ENCODE peak calls at places on chromosomes 3 and 15, in seven cellular contexts. M, D, Z, T, O, H and I are unnamed samples.

GRCh38 chr3:155853214-155854146 is 747 bp downstream of the SLC33A1 start:
- DNase-seq in Z (no peak), T (peak), H (peak), M (peak), D (no peak), O (no peak), I (peak)

GRCh38 chr15:69357773-69358765 is 56.1 kb upstream of the KIF23 start:
- DNase-seq in Z (no peak), D (no peak), H (no peak), M (peak), O (no peak), T (no peak), I (peak)

GRCh38 chr3:127799476-127800222 is 22.7 kb downstream of the MGLL start:
- DNase-seq in T (no peak), D (no peak), Z (no peak), H (no peak), O (no peak), M (no peak), I (peak)

GRCh38 chr3:74066456-74066855 is 441.7 kb upstream of the PDZRN3 start:
- DNase-seq in M (no peak), D (no peak), T (no peak), H (no peak), Z (no peak), O (no peak), I (no peak)

GRCh38 chr3:134328147-134328591 is 46.1 kb downstream of the AMOTL2 start:
- DNase-seq in M (no peak), O (no peak), T (no peak), D (peak), Z (peak), H (no peak), I (peak)

GRCh38 chr3:45125550-45126026 is 20.6 kb downstream of the CDCP1 start:
- DNase-seq in M (no peak), D (no peak), H (peak), Z (no peak), T (no peak), O (no peak), I (no peak)

GRCh38 chr3:194072097-194072428 is 63.9 kb upstream of the HES1 start:
- DNase-seq in O (no peak), Z (no peak), H (no peak), M (no peak), T (no peak), D (no peak), I (no peak)

GRCh38 chr3:189186093-189186492 is 14.3 kb downstream of the TPRG1 start:
- DNase-seq in T (no peak), Z (no peak), D (no peak), H (peak), O (no peak), M (no peak), I (peak)

GRCh38 chr3:41419809-41420208 is 220.5 kb downstream of the CTNNB1 start:
- DNase-seq in H (no peak), D (no peak), Z (no peak), M (no peak), O (no peak), T (no peak), I (no peak)

GRCh38 chr15:26921433-26921832 is 49.5 kb upstream of the GABRG3 start:
- DNase-seq in M (no peak), O (no peak), Z (no peak), T (no peak), D (no peak), H (no peak), I (no peak)

GRCh38 chr3:17740703-17741102 is 1.7 kb downstream of the TBC1D5 start:
- DNase-seq in M (peak), D (no peak), H (no peak), T (no peak), O (no peak), Z (no peak), I (peak)

GRCh38 chr3:484302-484701 is 287.7 kb downstream of the CHL1 start:
- DNase-seq in T (no peak), Z (no peak), M (no peak), H (no peak), O (no peak), D (no peak), I (no peak)

GRCh38 chr3:192299921-192300320 is 427.4 kb downstream of the FGF12 start:
- DNase-seq in M (no peak), O (no peak), T (no peak), Z (no peak), D (no peak), H (no peak), I (no peak)

GRCh38 chr3:33989229-33989628 is 190.8 kb downstream of the PDCD6IP start:
- DNase-seq in M (no peak), O (no peak), H (no peak), D (no peak), Z (no peak), T (peak), I (no peak)

GRCh38 chr3:45640091-45640507 is 45.5 kb downstream of the LIMD1 start:
- DNase-seq in H (no peak), M (no peak), O (no peak), Z (no peak), T (no peak), D (no peak), I (no peak)

DNA sequence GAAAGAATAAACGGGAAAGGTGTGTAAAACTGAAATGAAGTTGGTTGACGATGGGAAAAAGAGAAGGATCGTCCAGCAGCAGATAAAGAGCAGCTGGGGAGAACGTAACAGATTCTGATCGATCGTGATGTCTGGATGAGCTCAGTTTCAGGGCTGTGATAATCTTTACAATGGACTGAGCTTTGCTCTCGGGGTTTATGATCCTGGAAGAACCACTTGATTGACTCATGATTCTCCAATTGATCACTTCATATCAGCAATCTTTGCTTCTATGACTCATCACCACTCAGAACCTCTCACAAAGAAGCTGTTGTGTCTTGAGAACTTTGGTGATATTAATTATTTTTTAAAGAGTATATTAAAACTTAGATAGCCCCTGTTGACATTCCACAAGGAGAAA is 690.7 kb downstream of the TUSC7 start:
- DNase-seq in M (no peak), D (no peak), O (no peak), H (no peak), T (no peak), Z (no peak), I (no peak)
- H3K4me3 ChIP-seq in M (no peak), D (no peak), O (no peak), H (no peak), T (peak), Z (no peak), I (no peak)

GRCh38 chr15:40054746-40055575 is 16.0 kb upstream of the SRP14 start:
- DNase-seq in M (no peak), D (no peak), H (no peak), Z (no peak), T (no peak), O (no peak), I (no peak)
- H3K4me3 ChIP-seq in M (no peak), D (no peak), H (no peak), Z (no peak), T (no peak), O (no peak), I (no peak)

DNA sequence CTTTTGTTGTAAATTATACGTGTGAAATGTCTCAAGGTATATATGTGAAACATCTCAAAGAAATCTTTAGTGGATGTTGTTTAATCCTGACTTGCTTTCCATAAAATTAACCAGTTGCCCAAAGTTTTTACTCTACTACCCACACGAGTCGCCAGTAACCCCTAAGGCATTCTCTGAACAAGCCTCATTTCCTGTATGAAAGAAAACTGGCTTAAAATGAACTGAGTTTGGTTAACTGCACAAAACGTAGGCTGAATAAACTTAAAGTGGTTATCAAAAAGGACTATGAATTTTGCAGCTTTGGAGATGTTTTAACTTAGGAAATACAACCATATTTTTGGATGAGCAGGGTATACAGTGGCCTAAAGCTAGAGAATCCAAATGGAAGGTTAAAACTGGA is 2.7 kb upstream of the APPL1 start:
- DNase-seq in T (no peak), O (no peak), Z (no peak), H (no peak), M (no peak), D (no peak), I (peak)
- H3K4me3 ChIP-seq in T (no peak), O (no peak), Z (no peak), H (no peak), M (no peak), D (no peak), I (no peak)

GRCh38 chr15:51093865-51094605 is 671 bp downstream of the TNFAIP8L3 start:
- DNase-seq in T (peak), Z (no peak), H (no peak), O (no peak), D (no peak), M (peak), I (peak)
- H3K4me3 ChIP-seq in T (peak), Z (peak), H (peak), O (peak), D (peak), M (peak), I (peak)

GRCh38 chr15:98734472-98735284 is 86.3 kb downstream of the IGF1R start:
- DNase-seq in M (no peak), O (no peak), H (no peak), T (no peak), Z (no peak), D (no peak), I (no peak)
- H3K4me3 ChIP-seq in M (no peak), O (no peak), H (no peak), T (no peak), Z (no peak), D (no peak), I (no peak)

GRCh38 chr3:185341616-185342457 is 21.1 kb upstream of the MAP3K13 start:
- DNase-seq in H (no peak), Z (no peak), D (no peak), M (no peak), O (no peak), T (no peak), I (no peak)

GRCh38 chr3:185351371-185351770 is 11.6 kb upstream of the MAP3K13 start:
- DNase-seq in O (no peak), M (no peak), H (no peak), D (no peak), Z (no peak), T (no peak), I (no peak)

GRCh38 chr3:185350841-185351240 is 12.1 kb upstream of the MAP3K13 start:
- DNase-seq in Z (no peak), D (no peak), H (no peak), T (no peak), M (no peak), O (no peak), I (no peak)

GRCh38 chr3:185342458-185343169 is 20.3 kb upstream of the MAP3K13 start:
- DNase-seq in H (no peak), D (no peak), O (no peak), Z (no peak), T (no peak), M (no peak), I (no peak)

GRCh38 chr3:185347392-185347791 is 15.5 kb upstream of the MAP3K13 start:
- DNase-seq in Z (no peak), M (no peak), O (no peak), T (no peak), D (no peak), H (no peak), I (no peak)
- H3K4me3 ChIP-seq in Z (no peak), M (no peak), O (no peak), T (no peak), D (no peak), H (no peak), I (no peak)

DNA sequence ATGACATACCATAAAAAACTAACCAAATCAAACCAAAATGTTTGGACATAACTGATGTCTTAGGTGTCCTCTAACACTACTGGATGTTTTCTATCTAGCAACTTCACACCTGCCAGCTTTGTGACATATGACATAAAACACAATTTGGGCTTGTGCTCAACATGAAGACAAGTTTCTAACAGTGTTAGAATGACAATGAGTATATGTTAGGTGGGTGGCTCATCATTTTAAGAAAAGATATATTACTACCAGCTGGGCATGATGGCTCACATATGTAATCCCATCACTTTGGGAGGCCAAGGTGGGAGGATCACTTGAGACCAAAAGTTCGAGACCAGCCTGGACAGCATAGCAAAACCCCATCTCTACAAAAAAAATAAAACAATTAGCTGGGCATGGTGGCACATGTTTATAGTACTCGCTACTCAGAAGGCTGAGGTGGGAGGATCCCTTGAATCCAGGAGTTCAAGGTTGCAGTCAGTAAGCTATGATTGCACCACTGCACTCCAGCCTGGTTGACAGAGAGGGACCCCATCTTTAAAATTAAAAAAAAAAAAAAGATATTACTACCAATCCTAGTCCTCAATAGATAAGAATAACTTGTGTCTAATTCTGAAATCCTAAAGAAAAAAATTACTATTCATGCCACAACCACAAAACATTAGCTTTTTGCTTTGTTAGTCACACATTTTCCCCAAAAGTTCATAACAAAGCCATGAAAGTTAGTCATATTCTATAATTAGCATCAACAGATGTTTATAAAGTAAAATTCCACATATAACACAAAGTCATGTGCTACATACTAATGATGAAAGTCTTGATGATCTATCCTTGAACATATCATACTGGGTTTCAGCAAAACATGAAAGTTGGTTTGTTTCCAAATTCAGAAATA is 59.9 kb downstream of the LRRFIP2 start:
- DNase-seq in O (no peak), T (no peak), M (no peak), Z (no peak), D (peak), H (no peak), I (peak)
- H3K4me3 ChIP-seq in O (no peak), T (no peak), M (no peak), Z (no peak), D (no peak), H (no peak), I (no peak)

GRCh38 chr3:4778119-4778518 is 201.1 kb upstream of the BHLHE40 start:
- DNase-seq in H (no peak), O (no peak), Z (no peak), T (no peak), M (no peak), D (no peak), I (no peak)

GRCh38 chr3:4774531-4774930 is 204.7 kb upstream of the BHLHE40 start:
- DNase-seq in D (no peak), Z (no peak), M (no peak), T (no peak), H (no peak), O (no peak), I (no peak)

GRCh38 chr3:4778740-4779139 is 200.5 kb upstream of the BHLHE40 start:
- DNase-seq in H (no peak), D (no peak), O (no peak), Z (no peak), T (no peak), M (no peak), I (no peak)

GRCh38 chr3:4776980-4777581 is 202.2 kb upstream of the BHLHE40 start:
- DNase-seq in Z (no peak), D (peak), M (peak), T (no peak), H (no peak), O (no peak), I (peak)

DNA sequence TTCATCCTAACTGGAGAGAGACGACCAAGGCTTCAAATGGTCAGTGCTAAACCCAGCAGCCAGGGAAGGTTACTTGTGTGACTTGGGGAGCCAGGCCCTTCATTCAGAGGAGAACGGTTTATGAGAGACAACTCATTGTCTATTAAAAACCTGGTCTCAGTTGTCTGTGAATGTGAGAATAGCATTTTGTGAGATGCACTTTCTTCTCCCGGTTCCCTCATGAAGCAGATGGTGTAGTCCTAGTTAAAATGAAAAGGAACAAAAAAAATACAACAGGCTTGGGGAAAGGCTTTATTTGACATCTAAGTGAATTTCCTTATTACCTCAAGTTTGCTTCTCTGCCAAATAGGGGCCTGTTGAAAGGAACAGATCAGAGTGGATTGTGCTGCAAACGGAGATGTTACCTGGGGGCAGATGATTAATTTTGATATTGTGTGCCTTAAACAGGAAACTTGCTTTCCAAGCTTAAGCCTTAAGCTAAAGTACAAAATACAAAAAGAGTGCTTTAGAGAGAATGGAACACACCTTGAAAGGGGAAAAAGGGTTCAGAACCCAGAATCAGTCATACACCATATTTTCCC is 202.7 kb upstream of the BHLHE40 start:
- DNase-seq in D (no peak), Z (no peak), T (no peak), M (no peak), H (no peak), O (no peak), I (no peak)
- H3K4me3 ChIP-seq in D (no peak), Z (no peak), T (no peak), M (no peak), H (no peak), O (no peak), I (no peak)